ENCODE peak calls at places on chromosomes 2 and 18, in six cellular contexts. O, N, X, U, K and H are unnamed samples.

GRCh38 chr18:8380006-8380405 is 229.2 kb upstream of the RAB12 start:
- DNase-seq in U (no peak), K (no peak), O (no peak), X (no peak), N (no peak), H (no peak)

GRCh38 chr2:165283342-165283741 is 44.1 kb downstream of the SCN2A start:
- DNase-seq in K (no peak), X (no peak), U (no peak), O (no peak), N (no peak), H (no peak)

GRCh38 chr2:1838426-1838825 is 94.1 kb upstream of the PXDN start:
- DNase-seq in K (no peak), O (no peak), U (no peak), N (no peak), X (no peak), H (no peak)

GRCh38 chr18:26549486-26550435 is 1.4 kb upstream of the KCTD1 start:
- DNase-seq in N (peak; percentile 71), O (peak; percentile 77), K (peak; percentile 38), U (peak; percentile 74), X (no peak), H (peak; percentile 62)

GRCh38 chr2:223779877-223780276 is 57.5 kb downstream of the AP1S3 start:
- DNase-seq in O (peak; percentile 15), X (peak; percentile 48), K (peak; percentile 53), N (peak; percentile 92), U (peak; percentile 58), H (no peak)

GRCh38 chr2:27326536-27326935 is 3.6 kb upstream of the MPV17 start:
- DNase-seq in U (no peak), X (no peak), N (no peak), K (no peak), O (no peak), H (no peak)

GRCh38 chr2:239648607-239649006 is 247.8 kb upstream of the HDAC4 start:
- DNase-seq in N (no peak), X (no peak), O (no peak), K (no peak), U (no peak), H (no peak)

GRCh38 chr2:37903009-37903408 is 22.1 kb upstream of the RMDN2 start:
- DNase-seq in X (no peak), N (no peak), O (no peak), U (no peak), K (no peak), H (no peak)

GRCh38 chr18:22088029-22088428 is 81.4 kb upstream of the GATA6 start:
- DNase-seq in O (no peak), X (no peak), N (no peak), K (no peak), U (no peak), H (no peak)

GRCh38 chr18:27165412-27165811 is 19.7 kb downstream of the CHST9 start:
- DNase-seq in K (no peak), X (no peak), N (no peak), U (no peak), O (no peak), H (no peak)

GRCh38 chr2:191915750-191916149 is 68.9 kb upstream of the CAVIN2 start:
- DNase-seq in O (no peak), K (no peak), N (no peak), U (no peak), X (no peak), H (no peak)

DNA sequence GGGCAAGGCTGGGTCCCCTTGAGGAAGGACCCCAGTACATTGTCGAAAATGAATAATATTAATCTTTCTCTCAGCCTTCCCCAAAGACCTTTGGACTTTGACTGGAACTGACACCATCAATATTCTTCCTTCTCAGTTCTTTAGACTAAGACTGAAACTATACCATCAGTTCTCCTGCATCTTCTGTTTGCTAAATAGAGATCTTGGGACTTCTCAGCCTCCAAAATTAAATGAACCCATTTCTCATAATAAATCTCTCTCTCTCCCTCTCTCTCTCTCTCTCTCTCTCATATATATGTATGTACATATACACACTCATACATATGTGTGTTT is 39.7 kb upstream of the VRK2 start:
- DNase-seq in K (no peak), U (no peak), N (no peak), O (no peak), X (no peak), H (no peak)
- H2AFZ ChIP-seq in K (no peak overlapping the region), U (no peak overlapping the region), N (no peak overlapping the region), O (no peak overlapping the region), X (peak overlapping the region; percentile 47), H (no peak overlapping the region)

DNA sequence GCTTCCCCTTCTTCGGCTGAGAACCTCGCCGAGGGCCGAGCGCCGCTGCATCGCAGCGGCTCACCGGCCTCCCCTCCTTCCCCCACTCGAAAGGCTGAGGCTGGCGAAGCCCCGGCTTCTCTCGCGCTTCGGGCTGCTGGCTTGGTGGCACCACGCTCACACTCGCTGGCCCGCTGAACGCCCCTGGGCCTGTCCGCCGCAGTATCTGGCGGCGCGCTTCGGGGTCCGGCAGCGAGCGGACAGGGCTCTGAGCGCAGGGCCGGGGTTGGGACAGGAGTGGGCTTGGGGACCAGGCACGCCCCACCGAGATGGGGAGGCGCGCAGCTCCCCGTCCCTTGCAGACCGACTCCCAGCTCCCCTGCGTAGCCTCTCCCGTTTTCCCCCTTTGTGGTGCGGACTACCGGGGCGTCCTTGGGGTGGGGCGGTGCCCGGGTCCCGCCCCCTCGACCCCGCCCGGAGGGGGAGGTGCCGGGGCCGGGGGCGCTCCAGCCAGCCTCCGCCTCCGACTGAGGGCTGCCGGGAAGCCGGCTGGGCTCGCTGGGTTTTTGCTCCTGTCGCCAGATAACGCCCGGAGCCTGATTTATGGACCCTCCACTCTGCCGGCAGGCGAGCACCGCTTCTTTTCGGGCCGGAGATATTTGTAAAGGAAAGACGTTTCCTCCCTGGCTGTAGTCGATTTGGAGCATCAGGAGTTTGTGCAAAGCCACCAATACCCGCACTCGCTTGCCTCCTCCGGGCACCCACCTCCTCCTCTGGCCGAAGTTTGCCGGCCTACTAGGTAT is 3.8 kb downstream of the GBX2 start:
- DNase-seq in N (peak; percentile 75), U (no peak), K (peak; percentile 62), X (no peak), O (peak; percentile 22), H (no peak)
- TF ChIP-seq EZH2 in N (peak; percentile 86), U (no peak), K (no peak), X (no peak), O (no peak), H (peak; percentile 86)

GRCh38 chr2:197324801-197325200 is 14.2 kb upstream of the ANKRD44 start:
- DNase-seq in K (no peak), X (no peak), O (no peak), N (no peak), U (no peak), H (no peak)
- H2AFZ ChIP-seq in K (no peak overlapping the region), X (no peak overlapping the region), O (no peak overlapping the region), N (no peak overlapping the region), U (no peak overlapping the region), H (no peak overlapping the region)

DNA sequence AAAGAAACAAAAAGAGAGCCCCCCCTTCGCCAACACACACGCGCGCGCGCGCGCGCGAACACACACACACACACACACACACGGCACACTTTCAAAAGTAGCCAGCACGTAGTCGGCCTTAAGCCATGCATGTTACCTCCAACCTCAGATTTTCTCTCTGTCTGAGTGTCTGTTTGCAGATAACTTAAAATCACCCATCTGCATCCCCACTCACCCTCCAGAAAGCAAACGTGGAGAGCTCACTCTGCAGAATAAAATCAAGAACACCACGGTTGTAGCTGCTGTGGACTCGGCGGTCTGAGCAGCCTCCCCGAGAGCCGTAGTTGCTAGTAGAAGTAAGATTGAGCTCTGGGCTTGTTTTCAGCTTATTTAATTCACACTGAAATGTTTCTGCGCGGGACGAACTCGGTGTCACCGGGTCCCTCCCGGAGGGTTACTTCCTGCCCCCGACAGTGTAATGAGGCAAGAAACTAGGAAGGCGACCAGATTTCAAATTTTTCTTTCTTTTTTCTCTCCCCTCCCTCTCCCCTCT is 5.2 kb downstream of the MEIS1 start:
- DNase-seq in X (no peak), O (no peak), U (no peak), N (peak; percentile 30), K (peak; percentile 59), H (no peak)
- TF ChIP-seq EZH2 in X (no peak), O (no peak), U (no peak), N (peak; percentile 72), K (no peak), H (no peak)